ENCODE peak calls at places on chromosomes 11 and 22, in nine cellular contexts. One of them, this sample, is unnamed.

GRCh38 chr11:86460461-86461404 is 86.0 kb downstream of the CCDC81 start:
- DNase-seq in cardiac fibroblast: peak
- DNase-seq in Calu3: no peak
- DNase-seq in A549: no peak
- DNase-seq in fibroblast of pulmonary artery: peak
- DNase-seq in uterus: no peak
- DNase-seq in RWPE1: no peak
- DNase-seq in CD4-positive, alpha-beta T cell: no peak
- DNase-seq in AG09309: no peak
- DNase-seq in this sample: no peak

GRCh38 chr11:8288166-8288772 is 24.6 kb upstream of the LMO1 start:
- DNase-seq in AG09309: no peak
- DNase-seq in cardiac fibroblast: no peak
- DNase-seq in Calu3: no peak
- DNase-seq in RWPE1: no peak
- DNase-seq in CD4-positive, alpha-beta T cell: no peak
- DNase-seq in uterus: no peak
- DNase-seq in A549: no peak
- DNase-seq in fibroblast of pulmonary artery: no peak
- DNase-seq in this sample: peak

GRCh38 chr22:22576989-22577427 is 17.9 kb upstream of the PRAME start:
- DNase-seq in RWPE1: no peak
- DNase-seq in A549: no peak
- DNase-seq in CD4-positive, alpha-beta T cell: no peak
- DNase-seq in cardiac fibroblast: no peak
- DNase-seq in uterus: no peak
- DNase-seq in Calu3: no peak
- DNase-seq in fibroblast of pulmonary artery: no peak
- DNase-seq in AG09309: no peak
- DNase-seq in this sample: no peak

GRCh38 chr11:44319552-44320288 is 9.8 kb upstream of the ALX4 start:
- DNase-seq in fibroblast of pulmonary artery: no peak
- DNase-seq in AG09309: no peak
- DNase-seq in uterus: no peak
- DNase-seq in Calu3: no peak
- DNase-seq in RWPE1: no peak
- DNase-seq in A549: no peak
- DNase-seq in CD4-positive, alpha-beta T cell: no peak
- DNase-seq in cardiac fibroblast: no peak
- DNase-seq in this sample: no peak

GRCh38 chr11:59801981-59802638 is 8.5 kb downstream of the MRPL16 start:
- DNase-seq in Calu3: no peak
- DNase-seq in A549: peak
- DNase-seq in AG09309: no peak
- DNase-seq in CD4-positive, alpha-beta T cell: no peak
- DNase-seq in cardiac fibroblast: peak
- DNase-seq in uterus: peak
- DNase-seq in fibroblast of pulmonary artery: peak
- DNase-seq in RWPE1: no peak
- DNase-seq in this sample: no peak

GRCh38 chr11:94968334-94968958 is 4.9 kb downstream of the CWC15 start:
- DNase-seq in A549: peak
- DNase-seq in AG09309: no peak
- DNase-seq in cardiac fibroblast: peak
- DNase-seq in RWPE1: peak
- DNase-seq in uterus: no peak
- DNase-seq in CD4-positive, alpha-beta T cell: no peak
- DNase-seq in Calu3: no peak
- DNase-seq in fibroblast of pulmonary artery: peak
- DNase-seq in this sample: no peak

GRCh38 chr11:97683733-97684132 is 1293.9 kb downstream of the JRKL start:
- DNase-seq in AG09309: no peak
- DNase-seq in Calu3: no peak
- DNase-seq in fibroblast of pulmonary artery: no peak
- DNase-seq in CD4-positive, alpha-beta T cell: no peak
- DNase-seq in A549: peak
- DNase-seq in cardiac fibroblast: peak
- DNase-seq in RWPE1: peak
- DNase-seq in uterus: no peak
- DNase-seq in this sample: no peak

GRCh38 chr11:124889692-124890091 is 8.0 kb downstream of the ROBO4 start:
- DNase-seq in RWPE1: no peak
- DNase-seq in cardiac fibroblast: no peak
- DNase-seq in AG09309: no peak
- DNase-seq in uterus: no peak
- DNase-seq in Calu3: no peak
- DNase-seq in A549: no peak
- DNase-seq in CD4-positive, alpha-beta T cell: no peak
- DNase-seq in fibroblast of pulmonary artery: no peak
- DNase-seq in this sample: no peak

GRCh38 chr11:74966651-74967050 is 17.6 kb downstream of the SPCS2 start:
- DNase-seq in AG09309: no peak
- DNase-seq in RWPE1: no peak
- DNase-seq in cardiac fibroblast: no peak
- DNase-seq in fibroblast of pulmonary artery: no peak
- DNase-seq in CD4-positive, alpha-beta T cell: no peak
- DNase-seq in uterus: no peak
- DNase-seq in Calu3: no peak
- DNase-seq in A549: no peak
- DNase-seq in this sample: no peak

GRCh38 chr11:134482128-134482527 is 70.1 kb upstream of the B3GAT1 start:
- DNase-seq in RWPE1: no peak
- DNase-seq in AG09309: no peak
- DNase-seq in fibroblast of pulmonary artery: no peak
- DNase-seq in uterus: no peak
- DNase-seq in A549: no peak
- DNase-seq in CD4-positive, alpha-beta T cell: no peak
- DNase-seq in Calu3: no peak
- DNase-seq in cardiac fibroblast: no peak
- DNase-seq in this sample: no peak

GRCh38 chr11:94283678-94284077 is 20.7 kb upstream of the IZUMO1R start:
- DNase-seq in fibroblast of pulmonary artery: no peak
- DNase-seq in CD4-positive, alpha-beta T cell: no peak
- DNase-seq in uterus: no peak
- DNase-seq in RWPE1: no peak
- DNase-seq in Calu3: no peak
- DNase-seq in AG09309: no peak
- DNase-seq in cardiac fibroblast: no peak
- DNase-seq in A549: no peak
- DNase-seq in this sample: no peak

GRCh38 chr11:8258289-8258688 is 5.4 kb downstream of the LMO1 start:
- DNase-seq in RWPE1: no peak
- DNase-seq in fibroblast of pulmonary artery: no peak
- DNase-seq in Calu3: no peak
- DNase-seq in CD4-positive, alpha-beta T cell: no peak
- DNase-seq in A549: no peak
- DNase-seq in cardiac fibroblast: no peak
- DNase-seq in uterus: no peak
- DNase-seq in AG09309: no peak
- DNase-seq in this sample: peak

GRCh38 chr11:45332486-45332934 is 46.4 kb upstream of the SYT13 start:
- DNase-seq in A549: peak
- DNase-seq in AG09309: no peak
- DNase-seq in RWPE1: peak
- DNase-seq in fibroblast of pulmonary artery: peak
- DNase-seq in uterus: peak
- DNase-seq in CD4-positive, alpha-beta T cell: peak
- DNase-seq in cardiac fibroblast: peak
- DNase-seq in Calu3: peak
- DNase-seq in this sample: no peak

GRCh38 chr11:133530501-133530835 is 1.8 kb downstream of the OPCML start:
- DNase-seq in cardiac fibroblast: no peak
- DNase-seq in uterus: no peak
- DNase-seq in CD4-positive, alpha-beta T cell: no peak
- DNase-seq in Calu3: no peak
- DNase-seq in RWPE1: no peak
- DNase-seq in A549: no peak
- DNase-seq in AG09309: no peak
- DNase-seq in fibroblast of pulmonary artery: no peak
- DNase-seq in this sample: no peak

GRCh38 chr22:35915477-35916013 is 113.1 kb downstream of the RBFOX2 start:
- DNase-seq in cardiac fibroblast: no peak
- DNase-seq in Calu3: no peak
- DNase-seq in fibroblast of pulmonary artery: peak
- DNase-seq in RWPE1: peak
- DNase-seq in CD4-positive, alpha-beta T cell: no peak
- DNase-seq in AG09309: no peak
- DNase-seq in uterus: no peak
- DNase-seq in A549: no peak
- DNase-seq in this sample: no peak

GRCh38 chr11:9151631-9152030 is 60.2 kb upstream of the SCUBE2 start:
- DNase-seq in cardiac fibroblast: no peak
- DNase-seq in CD4-positive, alpha-beta T cell: no peak
- DNase-seq in Calu3: no peak
- DNase-seq in A549: no peak
- DNase-seq in AG09309: no peak
- DNase-seq in uterus: no peak
- DNase-seq in RWPE1: no peak
- DNase-seq in fibroblast of pulmonary artery: no peak
- DNase-seq in this sample: no peak

GRCh38 chr11:69771466-69771865 is 3.7 kb downstream of the FGF4 start:
- DNase-seq in fibroblast of pulmonary artery: no peak
- DNase-seq in CD4-positive, alpha-beta T cell: no peak
- DNase-seq in AG09309: no peak
- DNase-seq in RWPE1: no peak
- DNase-seq in A549: no peak
- DNase-seq in Calu3: no peak
- DNase-seq in cardiac fibroblast: no peak
- DNase-seq in uterus: no peak
- DNase-seq in this sample: no peak

GRCh38 chr11:113876074-113876797 is 864 bp upstream of the USP28 start:
- DNase-seq in Calu3: no peak
- DNase-seq in A549: no peak
- DNase-seq in cardiac fibroblast: no peak
- DNase-seq in RWPE1: no peak
- DNase-seq in uterus: peak
- DNase-seq in AG09309: no peak
- DNase-seq in CD4-positive, alpha-beta T cell: no peak
- DNase-seq in fibroblast of pulmonary artery: no peak
- DNase-seq in this sample: no peak

DNA sequence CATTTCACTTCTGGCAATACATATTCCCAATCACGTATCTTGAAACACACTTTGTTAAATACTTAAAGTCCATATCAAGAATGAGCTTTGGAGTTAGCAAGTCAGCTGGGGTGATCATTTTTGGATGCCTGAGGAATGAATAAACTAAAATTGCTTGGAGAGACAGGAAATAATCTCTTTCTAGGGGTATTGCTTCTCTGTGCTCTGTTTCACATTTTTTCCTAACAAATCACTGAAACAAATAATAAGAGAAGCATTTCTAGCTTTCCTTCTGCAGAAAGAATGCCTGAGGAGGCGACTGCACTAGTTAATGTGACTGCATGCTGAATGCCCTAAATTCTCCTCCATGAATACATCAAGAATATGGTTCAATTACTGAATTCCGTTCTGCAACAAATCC is 541.4 kb upstream of the CCDC90B start:
- DNase-seq in Calu3: no peak
- DNase-seq in A549: no peak
- DNase-seq in CD4-positive, alpha-beta T cell: no peak
- DNase-seq in cardiac fibroblast: peak
- DNase-seq in fibroblast of pulmonary artery: peak
- DNase-seq in uterus: no peak
- DNase-seq in AG09309: no peak
- DNase-seq in RWPE1: no peak
- DNase-seq in this sample: no peak
- TF ChIP-seq CTCF in Calu3: no peak
- TF ChIP-seq CTCF in A549: no peak
- TF ChIP-seq CTCF in CD4-positive, alpha-beta T cell: no peak
- TF ChIP-seq CTCF in cardiac fibroblast: no peak
- TF ChIP-seq CTCF in fibroblast of pulmonary artery: no peak
- TF ChIP-seq CTCF in uterus: no peak
- TF ChIP-seq CTCF in AG09309: no peak
- TF ChIP-seq CTCF in RWPE1: no peak
- TF ChIP-seq CTCF in this sample: no peak

GRCh38 chr11:120115272-120116000 is 22.5 kb downstream of the TRIM29 start:
- DNase-seq in A549: no peak
- DNase-seq in AG09309: no peak
- DNase-seq in uterus: no peak
- DNase-seq in fibroblast of pulmonary artery: no peak
- DNase-seq in cardiac fibroblast: no peak
- DNase-seq in CD4-positive, alpha-beta T cell: no peak
- DNase-seq in Calu3: no peak
- DNase-seq in RWPE1: no peak
- DNase-seq in this sample: no peak
- TF ChIP-seq CTCF in A549: no peak
- TF ChIP-seq CTCF in AG09309: no peak
- TF ChIP-seq CTCF in uterus: no peak
- TF ChIP-seq CTCF in fibroblast of pulmonary artery: peak
- TF ChIP-seq CTCF in cardiac fibroblast: peak
- TF ChIP-seq CTCF in CD4-positive, alpha-beta T cell: no peak
- TF ChIP-seq CTCF in Calu3: no peak
- TF ChIP-seq CTCF in RWPE1: no peak
- TF ChIP-seq CTCF in this sample: no peak

GRCh38 chr11:706957-707816 is 1.2 kb downstream of the EPS8L2 start:
- DNase-seq in Calu3: peak
- DNase-seq in A549: peak
- DNase-seq in cardiac fibroblast: peak
- DNase-seq in AG09309: no peak
- DNase-seq in CD4-positive, alpha-beta T cell: no peak
- DNase-seq in RWPE1: no peak
- DNase-seq in uterus: no peak
- DNase-seq in fibroblast of pulmonary artery: no peak
- DNase-seq in this sample: peak
- TF ChIP-seq CTCF in Calu3: no peak
- TF ChIP-seq CTCF in A549: no peak
- TF ChIP-seq CTCF in cardiac fibroblast: no peak
- TF ChIP-seq CTCF in AG09309: peak
- TF ChIP-seq CTCF in CD4-positive, alpha-beta T cell: no peak
- TF ChIP-seq CTCF in RWPE1: no peak
- TF ChIP-seq CTCF in uterus: no peak
- TF ChIP-seq CTCF in fibroblast of pulmonary artery: no peak
- TF ChIP-seq CTCF in this sample: no peak

GRCh38 chr11:112784323-112785073 is 176.7 kb upstream of the NCAM1 start:
- DNase-seq in uterus: peak
- DNase-seq in AG09309: peak
- DNase-seq in fibroblast of pulmonary artery: peak
- DNase-seq in CD4-positive, alpha-beta T cell: no peak
- DNase-seq in cardiac fibroblast: peak
- DNase-seq in A549: no peak
- DNase-seq in Calu3: peak
- DNase-seq in RWPE1: no peak
- DNase-seq in this sample: peak

GRCh38 chr11:112785104-112785503 is 176.1 kb upstream of the NCAM1 start:
- DNase-seq in CD4-positive, alpha-beta T cell: no peak
- DNase-seq in AG09309: no peak
- DNase-seq in RWPE1: peak
- DNase-seq in Calu3: peak
- DNase-seq in uterus: no peak
- DNase-seq in cardiac fibroblast: peak
- DNase-seq in fibroblast of pulmonary artery: peak
- DNase-seq in A549: no peak
- DNase-seq in this sample: no peak

GRCh38 chr11:112785717-112786116 is 175.5 kb upstream of the NCAM1 start:
- DNase-seq in fibroblast of pulmonary artery: peak
- DNase-seq in Calu3: no peak
- DNase-seq in uterus: no peak
- DNase-seq in RWPE1: no peak
- DNase-seq in A549: no peak
- DNase-seq in CD4-positive, alpha-beta T cell: no peak
- DNase-seq in cardiac fibroblast: peak
- DNase-seq in AG09309: peak
- DNase-seq in this sample: no peak

GRCh38 chr11:112786196-112786595 is 175.0 kb upstream of the NCAM1 start:
- DNase-seq in uterus: no peak
- DNase-seq in RWPE1: no peak
- DNase-seq in AG09309: no peak
- DNase-seq in A549: no peak
- DNase-seq in Calu3: no peak
- DNase-seq in CD4-positive, alpha-beta T cell: no peak
- DNase-seq in cardiac fibroblast: no peak
- DNase-seq in fibroblast of pulmonary artery: no peak
- DNase-seq in this sample: no peak

GRCh38 chr11:112783945-112784322 is 177.3 kb upstream of the NCAM1 start:
- DNase-seq in Calu3: no peak
- DNase-seq in AG09309: no peak
- DNase-seq in CD4-positive, alpha-beta T cell: no peak
- DNase-seq in uterus: no peak
- DNase-seq in cardiac fibroblast: peak
- DNase-seq in A549: no peak
- DNase-seq in fibroblast of pulmonary artery: peak
- DNase-seq in RWPE1: no peak
- DNase-seq in this sample: no peak
- TF ChIP-seq CTCF in Calu3: no peak
- TF ChIP-seq CTCF in AG09309: no peak
- TF ChIP-seq CTCF in CD4-positive, alpha-beta T cell: no peak
- TF ChIP-seq CTCF in uterus: no peak
- TF ChIP-seq CTCF in cardiac fibroblast: no peak
- TF ChIP-seq CTCF in A549: no peak
- TF ChIP-seq CTCF in fibroblast of pulmonary artery: no peak
- TF ChIP-seq CTCF in RWPE1: no peak
- TF ChIP-seq CTCF in this sample: no peak